ENCODE peak calls at places on chromosomes 5 and 9, in seven cellular contexts. J, L, W, H, P, Q and R are unnamed samples.

GRCh38 chr9:109241931-109242330 is 74.9 kb upstream of the FRRS1L start:
- DNase-seq in Q (no peak), H (no peak), J (no peak), L (no peak), P (no peak), W (no peak), R (peak)

GRCh38 chr5:63961598-63962161 is 565 bp downstream of the HTR1A start:
- DNase-seq in P (peak), J (no peak), W (no peak), Q (no peak), H (no peak), L (no peak), R (no peak)

GRCh38 chr5:40518511-40518917 is 161.2 kb upstream of the PTGER4 start:
- DNase-seq in W (no peak), L (no peak), Q (no peak), J (no peak), H (peak), P (no peak), R (peak)

GRCh38 chr5:75465480-75465879 is 45.9 kb downstream of the CERT1 start:
- DNase-seq in H (no peak), L (no peak), P (no peak), W (no peak), J (no peak), Q (peak), R (no peak)

GRCh38 chr5:180519098-180519497 is 24.9 kb downstream of the CNOT6 start:
- DNase-seq in Q (no peak), W (no peak), L (no peak), H (no peak), P (no peak), J (peak), R (no peak)

GRCh38 chr5:151115272-151115905 is 34.6 kb upstream of the TNIP1 start:
- DNase-seq in P (peak), H (peak), L (peak), W (no peak), Q (peak), J (peak), R (peak)

GRCh38 chr5:93717162-93717561 is 24.2 kb downstream of the POU5F2 start:
- DNase-seq in H (no peak), L (no peak), J (peak), W (no peak), P (no peak), Q (peak), R (no peak)

GRCh38 chr9:101465330-101465915 is 29.8 kb upstream of the ALDOB start:
- DNase-seq in J (peak), W (peak), P (no peak), L (peak), Q (peak), H (peak), R (peak)

GRCh38 chr5:56951946-56952691 is at the start of gene MIER3:
- DNase-seq in L (peak), W (no peak), P (peak), H (peak), Q (peak), J (peak), R (peak)

GRCh38 chr9:116151966-116152381 is 1.6 kb upstream of the PAPPA start:
- DNase-seq in W (no peak), J (no peak), P (no peak), L (no peak), Q (peak), H (no peak), R (no peak)

GRCh38 chr9:91515074-91515687 is 91.5 kb upstream of the NFIL3 start:
- DNase-seq in L (no peak), H (no peak), W (no peak), Q (peak), P (no peak), J (no peak), R (peak)

GRCh38 chr9:136140046-136140445 is 21.4 kb upstream of the TMEM250 start:
- DNase-seq in W (no peak), P (no peak), L (no peak), J (no peak), Q (no peak), H (no peak), R (no peak)

GRCh38 chr9:68577778-68578591 is 37.3 kb upstream of the TMEM252 start:
- DNase-seq in W (no peak), P (no peak), L (no peak), Q (no peak), J (no peak), H (no peak), R (no peak)

GRCh38 chr9:136303066-136303824 is 649 bp downstream of the CCDC187 start:
- DNase-seq in L (no peak), J (no peak), Q (no peak), W (no peak), H (no peak), P (no peak), R (no peak)

GRCh38 chr9:120177121-120177520 is 402.8 kb downstream of the CDK5RAP2 start:
- DNase-seq in W (no peak), J (no peak), Q (no peak), P (no peak), H (no peak), L (no peak), R (no peak)

GRCh38 chr5:177396807-177397206 is 3.7 kb downstream of the PFN3 start:
- DNase-seq in H (no peak), W (no peak), P (no peak), J (no peak), L (no peak), Q (no peak), R (no peak)

GRCh38 chr9:6928863-6929262 is 171.1 kb downstream of the KDM4C start:
- DNase-seq in J (no peak), H (no peak), W (no peak), Q (no peak), P (no peak), L (no peak), R (no peak)

GRCh38 chr9:74293479-74293878 is 203.7 kb upstream of the RORB start:
- DNase-seq in W (no peak), H (no peak), L (no peak), P (no peak), J (no peak), Q (no peak), R (no peak)

GRCh38 chr9:137688725-137689124 is 69.9 kb downstream of the EHMT1 start:
- DNase-seq in Q (no peak), L (no peak), P (no peak), W (no peak), H (no peak), J (no peak), R (no peak)

GRCh38 chr9:20315672-20316071 is 306.6 kb downstream of the MLLT3 start:
- DNase-seq in Q (no peak), P (no peak), W (no peak), H (no peak), J (no peak), L (no peak), R (no peak)

GRCh38 chr9:98707158-98708102 is 1.3 kb downstream of the GABBR2 start:
- DNase-seq in J (peak), P (no peak), H (peak), Q (peak), L (peak), W (no peak), R (peak)

GRCh38 chr5:154220625-154221024 is 30.1 kb downstream of the GALNT10 start:
- DNase-seq in P (no peak), H (peak), Q (peak), W (no peak), L (no peak), J (no peak), R (no peak)

DNA sequence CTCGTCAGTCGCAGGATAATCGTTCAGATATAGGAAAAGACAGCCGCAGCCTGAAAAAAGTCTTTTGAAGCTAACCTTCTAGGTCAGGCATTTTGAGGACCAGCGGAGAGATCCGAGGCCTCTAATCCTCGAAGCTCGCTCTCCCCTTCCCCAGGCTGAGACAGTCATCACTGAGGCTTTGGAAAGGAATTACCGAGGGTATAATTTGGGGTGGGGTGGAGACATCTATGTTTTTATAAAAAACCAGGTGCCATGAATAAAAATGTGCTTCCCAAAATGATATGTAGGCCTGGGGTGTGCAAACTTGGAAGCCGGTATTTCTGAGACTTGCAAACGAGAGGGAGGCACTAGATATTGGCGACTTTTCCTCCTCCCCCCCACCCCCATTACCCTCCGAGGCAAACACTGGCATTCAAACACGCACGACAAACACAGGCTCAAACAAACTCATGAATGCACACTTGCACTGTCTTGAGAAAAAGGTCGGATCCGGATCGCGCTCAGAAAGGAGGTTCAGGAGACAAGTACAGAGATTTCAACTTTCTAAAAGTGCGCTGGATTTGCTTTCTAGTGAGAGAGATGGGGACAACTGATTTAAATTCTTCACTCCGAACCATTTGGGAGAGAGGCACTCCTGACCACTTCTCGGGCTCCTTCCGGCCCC is 935 bp upstream of the MSX2 start:
- DNase-seq in J (no peak), P (no peak), H (no peak), W (no peak), Q (no peak), L (no peak), R (no peak)
- H3K4me3 ChIP-seq in J (peak), P (peak), H (peak), W (peak), Q (no peak), L (no peak), R (peak)

GRCh38 chr5:72347801-72348305 is 27.7 kb downstream of the PTCD2 start:
- DNase-seq in P (no peak), J (no peak), H (peak), Q (no peak), L (no peak), W (no peak), R (no peak)

DNA sequence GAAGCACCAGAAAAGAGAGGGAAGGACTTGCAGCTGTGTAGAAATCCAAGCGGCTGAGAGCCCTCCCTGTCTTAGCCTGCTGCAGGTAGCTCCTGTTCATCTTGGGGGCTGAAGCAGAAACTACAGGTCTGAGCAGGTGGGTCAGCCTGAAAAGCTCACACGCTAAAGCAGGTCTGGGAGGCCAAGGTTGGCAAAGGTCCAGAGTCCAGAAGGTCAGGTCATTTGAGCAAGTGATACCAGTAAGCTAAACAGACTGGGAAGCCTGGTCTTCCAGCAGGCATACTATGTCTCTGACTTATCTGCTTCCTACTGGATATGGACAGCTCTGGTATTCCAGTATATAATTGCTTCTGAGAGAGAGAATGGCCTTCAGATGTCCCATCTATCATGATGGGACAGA is 26.2 kb downstream of the PTCD2 start:
- DNase-seq in P (no peak), H (no peak), J (no peak), Q (no peak), W (no peak), L (no peak), R (no peak)
- TF ChIP-seq POLR2AphosphoS5 in P (no peak), H (no peak), J (no peak), Q (no peak), W (no peak), L (no peak), R (no peak)

DNA sequence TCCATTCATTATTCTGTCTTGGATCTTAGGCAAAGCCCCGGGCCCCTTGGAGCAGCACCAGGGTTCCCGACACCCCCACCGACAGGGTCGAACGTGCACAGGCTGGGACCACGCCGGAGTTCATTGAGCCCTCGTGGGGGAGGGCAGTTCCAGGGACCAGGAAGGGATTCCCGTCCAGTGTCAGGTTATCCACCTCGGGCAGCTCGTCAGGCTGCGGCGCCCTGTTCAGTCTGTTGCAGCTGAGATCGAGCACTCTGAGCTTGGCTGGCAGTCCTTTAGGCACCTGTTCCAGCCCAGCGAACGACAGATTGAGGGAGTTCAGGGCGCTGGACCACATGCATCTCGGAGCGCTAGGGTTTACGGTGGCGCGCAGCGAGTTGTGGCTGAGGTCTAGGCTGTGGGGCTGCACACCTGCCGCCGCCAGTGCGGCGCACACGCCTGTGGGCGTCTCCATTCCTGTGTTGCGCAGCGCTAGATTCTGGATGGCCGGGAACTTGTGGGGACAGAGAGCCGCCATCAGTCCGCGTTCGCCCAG is 1.1 kb downstream of the CD14 start:
- DNase-seq in J (no peak), H (no peak), L (no peak), Q (no peak), P (peak), W (no peak), R (no peak)
- H3K4me3 ChIP-seq in J (peak), H (no peak), L (peak), Q (peak), P (peak), W (no peak), R (peak)

DNA sequence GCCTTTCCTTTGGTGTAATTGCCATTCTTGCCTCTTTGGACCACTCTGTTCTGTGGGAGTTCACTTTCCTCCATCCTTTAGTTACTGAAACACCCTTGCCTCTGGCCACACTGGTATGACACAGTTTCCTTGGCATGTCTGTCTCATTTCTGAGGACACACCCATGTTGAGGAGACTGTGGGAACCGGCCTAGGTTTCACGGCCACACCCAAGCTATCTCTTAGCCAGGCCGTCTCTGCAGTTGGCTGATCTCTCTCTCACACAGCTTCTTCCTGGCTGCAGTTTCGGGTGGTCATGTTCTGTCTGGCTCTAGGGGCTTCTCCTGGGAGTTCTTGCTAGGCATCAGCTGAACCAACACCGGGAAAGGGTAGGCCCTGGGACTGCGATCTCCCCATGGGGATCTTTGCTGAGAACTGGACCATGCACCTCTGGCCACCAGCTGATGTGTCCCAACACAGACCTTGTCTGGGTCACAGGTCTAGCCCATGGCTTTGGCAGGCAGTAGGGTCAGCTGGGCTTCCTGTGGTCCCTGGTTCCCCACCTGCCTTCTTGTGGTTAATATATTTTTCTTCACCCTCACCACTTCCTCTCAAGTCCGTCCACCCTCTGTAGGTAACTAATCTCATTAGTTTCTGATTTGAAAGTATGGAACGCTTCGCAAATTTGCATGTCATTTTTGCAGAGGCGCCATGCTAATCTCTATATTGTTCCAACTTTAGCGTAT is 24.9 kb downstream of the ARHGEF37 start:
- DNase-seq in H (peak), J (peak), W (no peak), Q (no peak), P (no peak), L (peak), R (peak)
- TF ChIP-seq POLR2AphosphoS5 in H (peak), J (peak), W (no peak), Q (no peak), P (no peak), L (peak), R (peak)

GRCh38 chr5:71778678-71779276 is 59.7 kb downstream of the CARTPT start:
- DNase-seq in W (no peak), L (peak), Q (no peak), H (peak), J (no peak), P (no peak), R (no peak)

GRCh38 chr5:71782771-71783770 is 64.0 kb downstream of the CARTPT start:
- DNase-seq in P (peak), W (peak), Q (peak), H (peak), L (peak), J (peak), R (peak)

GRCh38 chr5:71783891-71784290 is 64.8 kb downstream of the CARTPT start:
- DNase-seq in W (no peak), Q (no peak), P (no peak), J (no peak), H (no peak), L (no peak), R (no peak)

GRCh38 chr5:71780597-71780996 is 61.5 kb downstream of the CARTPT start:
- DNase-seq in J (no peak), H (no peak), W (no peak), L (no peak), P (no peak), Q (no peak), R (no peak)

DNA sequence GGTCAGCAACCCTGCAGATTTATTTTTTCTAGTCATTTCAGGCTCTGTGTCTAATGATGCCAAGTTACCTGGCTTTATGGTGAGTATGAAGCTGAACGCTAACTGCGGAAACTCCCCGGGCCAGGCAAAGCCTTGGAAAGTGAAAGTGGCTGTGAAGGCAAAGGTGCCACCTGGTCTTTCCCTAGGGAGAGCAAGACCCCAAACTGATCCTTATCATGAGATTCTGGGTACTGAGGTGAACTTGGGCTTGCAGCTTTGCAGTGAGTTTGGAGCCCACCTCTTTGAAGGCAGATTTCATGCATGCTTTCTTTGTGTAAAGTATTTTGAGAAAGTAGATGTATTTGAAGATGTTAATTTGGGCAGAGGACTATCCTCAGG is 63.3 kb downstream of the CARTPT start:
- DNase-seq in L (no peak), Q (no peak), P (no peak), W (no peak), J (no peak), H (no peak), R (no peak)
- H3K4me3 ChIP-seq in L (no peak), Q (no peak), P (peak), W (peak), J (no peak), H (no peak), R (peak)

GRCh38 chr9:10036095-10036494 is 576.7 kb downstream of the PTPRD start:
- DNase-seq in H (no peak), L (no peak), P (no peak), W (no peak), Q (no peak), J (no peak), R (no peak)
- TF ChIP-seq POLR2AphosphoS5 in H (no peak), L (no peak), P (no peak), W (no peak), Q (no peak), J (no peak), R (no peak)